ENCODE peak calls at places on chromosomes 5 and 9, in six cellular contexts. One of them, this sample, is unnamed.

GRCh38 chr9:138103111-138103823 is 225.7 kb downstream of the CACNA1B start:
- DNase-seq in stimulated activated CD8-positive, alpha-beta memory T cell treated with anti-CD3 and anti-CD28 coated beads, Interleukin-12 subunit alpha, Interleukin-12 subunit beta, amount 100 ng/mL, for 1 hour: no peak
- DNase-seq in pancreas: no peak
- DNase-seq in T-helper 2 cell: no peak
- DNase-seq in fibroblast of mammary gland: no peak
- DNase-seq in HEK293T: no peak
- DNase-seq in this sample: peak

GRCh38 chr5:58999804-59000595 is 417.1 kb downstream of the RAB3C start:
- DNase-seq in stimulated activated CD8-positive, alpha-beta memory T cell treated with anti-CD3 and anti-CD28 coated beads, Interleukin-12 subunit alpha, Interleukin-12 subunit beta, amount 100 ng/mL, for 1 hour: no peak
- DNase-seq in pancreas: no peak
- DNase-seq in T-helper 2 cell: no peak
- DNase-seq in fibroblast of mammary gland: no peak
- DNase-seq in HEK293T: peak
- DNase-seq in this sample: no peak

GRCh38 chr9:15299374-15299939 is 7.6 kb downstream of the TTC39B start:
- DNase-seq in stimulated activated CD8-positive, alpha-beta memory T cell treated with anti-CD3 and anti-CD28 coated beads, Interleukin-12 subunit alpha, Interleukin-12 subunit beta, amount 100 ng/mL, for 1 hour: peak
- DNase-seq in pancreas: no peak
- DNase-seq in T-helper 2 cell: peak
- DNase-seq in fibroblast of mammary gland: no peak
- DNase-seq in HEK293T: no peak
- DNase-seq in this sample: no peak

GRCh38 chr9:28052104-28052503 is 478.8 kb upstream of the C9orf72 start:
- DNase-seq in stimulated activated CD8-positive, alpha-beta memory T cell treated with anti-CD3 and anti-CD28 coated beads, Interleukin-12 subunit alpha, Interleukin-12 subunit beta, amount 100 ng/mL, for 1 hour: no peak
- DNase-seq in pancreas: no peak
- DNase-seq in T-helper 2 cell: no peak
- DNase-seq in fibroblast of mammary gland: no peak
- DNase-seq in HEK293T: no peak
- DNase-seq in this sample: no peak

GRCh38 chr5:42131081-42131480 is 206.0 kb downstream of the FBXO4 start:
- DNase-seq in stimulated activated CD8-positive, alpha-beta memory T cell treated with anti-CD3 and anti-CD28 coated beads, Interleukin-12 subunit alpha, Interleukin-12 subunit beta, amount 100 ng/mL, for 1 hour: no peak
- DNase-seq in pancreas: no peak
- DNase-seq in T-helper 2 cell: no peak
- DNase-seq in fibroblast of mammary gland: no peak
- DNase-seq in HEK293T: no peak
- DNase-seq in this sample: no peak

GRCh38 chr5:58490397-58491072 is 700 bp upstream of the GAPT start:
- DNase-seq in stimulated activated CD8-positive, alpha-beta memory T cell treated with anti-CD3 and anti-CD28 coated beads, Interleukin-12 subunit alpha, Interleukin-12 subunit beta, amount 100 ng/mL, for 1 hour: no peak
- DNase-seq in pancreas: no peak
- DNase-seq in T-helper 2 cell: no peak
- DNase-seq in fibroblast of mammary gland: no peak
- DNase-seq in HEK293T: no peak
- DNase-seq in this sample: no peak

GRCh38 chr9:102225806-102226441 is 487.5 kb upstream of the GRIN3A start:
- DNase-seq in stimulated activated CD8-positive, alpha-beta memory T cell treated with anti-CD3 and anti-CD28 coated beads, Interleukin-12 subunit alpha, Interleukin-12 subunit beta, amount 100 ng/mL, for 1 hour: no peak
- DNase-seq in pancreas: no peak
- DNase-seq in T-helper 2 cell: no peak
- DNase-seq in fibroblast of mammary gland: no peak
- DNase-seq in HEK293T: no peak
- DNase-seq in this sample: no peak

GRCh38 chr9:111282940-111283339 is 47.1 kb downstream of the OR2K2 start:
- DNase-seq in stimulated activated CD8-positive, alpha-beta memory T cell treated with anti-CD3 and anti-CD28 coated beads, Interleukin-12 subunit alpha, Interleukin-12 subunit beta, amount 100 ng/mL, for 1 hour: no peak
- DNase-seq in pancreas: no peak
- DNase-seq in T-helper 2 cell: no peak
- DNase-seq in fibroblast of mammary gland: no peak
- DNase-seq in HEK293T: no peak
- DNase-seq in this sample: no peak

GRCh38 chr9:114282926-114283325 is 40.0 kb upstream of the ORM1 start:
- DNase-seq in stimulated activated CD8-positive, alpha-beta memory T cell treated with anti-CD3 and anti-CD28 coated beads, Interleukin-12 subunit alpha, Interleukin-12 subunit beta, amount 100 ng/mL, for 1 hour: no peak
- DNase-seq in pancreas: peak
- DNase-seq in T-helper 2 cell: no peak
- DNase-seq in fibroblast of mammary gland: peak
- DNase-seq in HEK293T: no peak
- DNase-seq in this sample: no peak

GRCh38 chr5:151611127-151611775 is 20.1 kb upstream of the FAT2 start:
- DNase-seq in stimulated activated CD8-positive, alpha-beta memory T cell treated with anti-CD3 and anti-CD28 coated beads, Interleukin-12 subunit alpha, Interleukin-12 subunit beta, amount 100 ng/mL, for 1 hour: no peak
- DNase-seq in pancreas: no peak
- DNase-seq in T-helper 2 cell: no peak
- DNase-seq in fibroblast of mammary gland: no peak
- DNase-seq in HEK293T: no peak
- DNase-seq in this sample: no peak

GRCh38 chr9:3527653-3527960 is 1.8 kb upstream of the RFX3 start:
- DNase-seq in stimulated activated CD8-positive, alpha-beta memory T cell treated with anti-CD3 and anti-CD28 coated beads, Interleukin-12 subunit alpha, Interleukin-12 subunit beta, amount 100 ng/mL, for 1 hour: no peak
- DNase-seq in pancreas: no peak
- DNase-seq in T-helper 2 cell: no peak
- DNase-seq in fibroblast of mammary gland: peak
- DNase-seq in HEK293T: no peak
- DNase-seq in this sample: peak

GRCh38 chr5:33297760-33298216 is 143.0 kb upstream of the TARS1 start:
- DNase-seq in stimulated activated CD8-positive, alpha-beta memory T cell treated with anti-CD3 and anti-CD28 coated beads, Interleukin-12 subunit alpha, Interleukin-12 subunit beta, amount 100 ng/mL, for 1 hour: no peak
- DNase-seq in pancreas: no peak
- DNase-seq in T-helper 2 cell: no peak
- DNase-seq in fibroblast of mammary gland: no peak
- DNase-seq in HEK293T: no peak
- DNase-seq in this sample: no peak

GRCh38 chr5:180090098-180090768 is 18.7 kb upstream of the RNF130 start:
- DNase-seq in stimulated activated CD8-positive, alpha-beta memory T cell treated with anti-CD3 and anti-CD28 coated beads, Interleukin-12 subunit alpha, Interleukin-12 subunit beta, amount 100 ng/mL, for 1 hour: peak
- DNase-seq in pancreas: peak
- DNase-seq in T-helper 2 cell: peak
- DNase-seq in fibroblast of mammary gland: peak
- DNase-seq in HEK293T: peak
- DNase-seq in this sample: peak

GRCh38 chr5:127442085-127442484 is 75.4 kb upstream of the PRRC1 start:
- DNase-seq in stimulated activated CD8-positive, alpha-beta memory T cell treated with anti-CD3 and anti-CD28 coated beads, Interleukin-12 subunit alpha, Interleukin-12 subunit beta, amount 100 ng/mL, for 1 hour: no peak
- DNase-seq in pancreas: no peak
- DNase-seq in T-helper 2 cell: no peak
- DNase-seq in fibroblast of mammary gland: peak
- DNase-seq in HEK293T: no peak
- DNase-seq in this sample: no peak

GRCh38 chr9:107228648-107229047 is 54.4 kb upstream of the RAD23B start:
- DNase-seq in stimulated activated CD8-positive, alpha-beta memory T cell treated with anti-CD3 and anti-CD28 coated beads, Interleukin-12 subunit alpha, Interleukin-12 subunit beta, amount 100 ng/mL, for 1 hour: no peak
- DNase-seq in pancreas: no peak
- DNase-seq in T-helper 2 cell: no peak
- DNase-seq in fibroblast of mammary gland: no peak
- DNase-seq in HEK293T: no peak
- DNase-seq in this sample: no peak

GRCh38 chr5:103111458-103111857 is 8.5 kb downstream of the GIN1 start:
- DNase-seq in stimulated activated CD8-positive, alpha-beta memory T cell treated with anti-CD3 and anti-CD28 coated beads, Interleukin-12 subunit alpha, Interleukin-12 subunit beta, amount 100 ng/mL, for 1 hour: no peak
- DNase-seq in pancreas: no peak
- DNase-seq in T-helper 2 cell: no peak
- DNase-seq in fibroblast of mammary gland: no peak
- DNase-seq in HEK293T: no peak
- DNase-seq in this sample: no peak

GRCh38 chr5:142797420-142797819 is 27.2 kb downstream of the ARHGAP26 start:
- DNase-seq in stimulated activated CD8-positive, alpha-beta memory T cell treated with anti-CD3 and anti-CD28 coated beads, Interleukin-12 subunit alpha, Interleukin-12 subunit beta, amount 100 ng/mL, for 1 hour: no peak
- DNase-seq in pancreas: no peak
- DNase-seq in T-helper 2 cell: no peak
- DNase-seq in fibroblast of mammary gland: no peak
- DNase-seq in HEK293T: no peak
- DNase-seq in this sample: no peak

GRCh38 chr5:173893192-173893561 is 5.0 kb downstream of the CPEB4 start:
- DNase-seq in stimulated activated CD8-positive, alpha-beta memory T cell treated with anti-CD3 and anti-CD28 coated beads, Interleukin-12 subunit alpha, Interleukin-12 subunit beta, amount 100 ng/mL, for 1 hour: no peak
- DNase-seq in pancreas: no peak
- DNase-seq in T-helper 2 cell: no peak
- DNase-seq in fibroblast of mammary gland: no peak
- DNase-seq in HEK293T: no peak
- DNase-seq in this sample: no peak

GRCh38 chr5:128579669-128580068 is 41.6 kb upstream of the FBN2 start:
- DNase-seq in stimulated activated CD8-positive, alpha-beta memory T cell treated with anti-CD3 and anti-CD28 coated beads, Interleukin-12 subunit alpha, Interleukin-12 subunit beta, amount 100 ng/mL, for 1 hour: no peak
- DNase-seq in pancreas: no peak
- DNase-seq in T-helper 2 cell: no peak
- DNase-seq in fibroblast of mammary gland: peak
- DNase-seq in HEK293T: no peak
- DNase-seq in this sample: no peak

This sample was measured in B cell.